ENCODE peak calls at places on chromosomes 13 and 19, in four cellular contexts. One of them, this sample, is unnamed.

GRCh38 chr19:906480-906879 is 6.5 kb downstream of the R3HDM4 start:
- DNase-seq in astrocyte of the spinal cord: no peak
- DNase-seq in cardiac muscle cell: no peak
- DNase-seq in HCT116: no peak
- DNase-seq in this sample: no peak

GRCh38 chr13:113848431-113849260 is 15.2 kb downstream of the GAS6 start:
- DNase-seq in astrocyte of the spinal cord: no peak
- DNase-seq in cardiac muscle cell: no peak
- DNase-seq in HCT116: no peak
- DNase-seq in this sample: no peak

GRCh38 chr19:14677464-14677863 is 2.8 kb upstream of the ADGRE3 start:
- DNase-seq in astrocyte of the spinal cord: no peak
- DNase-seq in cardiac muscle cell: no peak
- DNase-seq in HCT116: no peak
- DNase-seq in this sample: no peak

GRCh38 chr13:23618341-23618740 is 48.1 kb downstream of the TNFRSF19 start:
- DNase-seq in astrocyte of the spinal cord: peak; percentile 98
- DNase-seq in cardiac muscle cell: peak; percentile 97
- DNase-seq in HCT116: no peak
- DNase-seq in this sample: peak; percentile 76

GRCh38 chr19:45693168-45693788 is 812 bp downstream of the QPCTL start:
- DNase-seq in astrocyte of the spinal cord: peak; percentile 63
- DNase-seq in cardiac muscle cell: peak; percentile 74
- DNase-seq in HCT116: no peak
- DNase-seq in this sample: peak; percentile 89

GRCh38 chr13:27170521-27171243 is 929 bp downstream of the USP12 start:
- DNase-seq in astrocyte of the spinal cord: peak; percentile 71
- DNase-seq in cardiac muscle cell: peak; percentile 59
- DNase-seq in HCT116: peak; percentile 8
- DNase-seq in this sample: peak; percentile 58

GRCh38 chr13:90770334-90770733 is 577.2 kb upstream of the MIR17HG start:
- DNase-seq in astrocyte of the spinal cord: no peak
- DNase-seq in cardiac muscle cell: no peak
- DNase-seq in HCT116: no peak
- DNase-seq in this sample: no peak

GRCh38 chr19:40378509-40378908 is 11.5 kb downstream of the HIPK4 start:
- DNase-seq in astrocyte of the spinal cord: no peak
- DNase-seq in cardiac muscle cell: no peak
- DNase-seq in HCT116: no peak
- DNase-seq in this sample: no peak

GRCh38 chr13:85497652-85498051 is 301.6 kb downstream of the SLITRK6 start:
- DNase-seq in astrocyte of the spinal cord: peak; percentile 94
- DNase-seq in cardiac muscle cell: peak; percentile 97
- DNase-seq in HCT116: no peak
- DNase-seq in this sample: peak; percentile 26

GRCh38 chr19:47542030-47542475 is 27.2 kb upstream of the NAPA start:
- DNase-seq in astrocyte of the spinal cord: no peak
- DNase-seq in cardiac muscle cell: peak; percentile 79
- DNase-seq in HCT116: no peak
- DNase-seq in this sample: no peak

GRCh38 chr19:8050274-8051096 is 2.1 kb upstream of the CCL25 start:
- DNase-seq in astrocyte of the spinal cord: peak; percentile 55
- DNase-seq in cardiac muscle cell: peak; percentile 78
- DNase-seq in HCT116: peak; percentile 92
- DNase-seq in this sample: peak; percentile 59
- H3K4me3 ChIP-seq in astrocyte of the spinal cord: no peak overlapping the region
- H3K4me3 ChIP-seq in cardiac muscle cell: peak overlapping the region; percentile 33
- H3K4me3 ChIP-seq in HCT116: no peak overlapping the region
- H3K4me3 ChIP-seq in this sample: no peak overlapping the region

GRCh38 chr13:45142440-45143345 is 22.4 kb downstream of the GTF2F2 start:
- DNase-seq in astrocyte of the spinal cord: no peak
- DNase-seq in cardiac muscle cell: peak; percentile 6
- DNase-seq in HCT116: peak; percentile 83
- DNase-seq in this sample: peak; percentile 70
- H3K4me3 ChIP-seq in astrocyte of the spinal cord: no peak overlapping the region
- H3K4me3 ChIP-seq in cardiac muscle cell: no peak overlapping the region
- H3K4me3 ChIP-seq in HCT116: no peak overlapping the region
- H3K4me3 ChIP-seq in this sample: no peak overlapping the region

DNA sequence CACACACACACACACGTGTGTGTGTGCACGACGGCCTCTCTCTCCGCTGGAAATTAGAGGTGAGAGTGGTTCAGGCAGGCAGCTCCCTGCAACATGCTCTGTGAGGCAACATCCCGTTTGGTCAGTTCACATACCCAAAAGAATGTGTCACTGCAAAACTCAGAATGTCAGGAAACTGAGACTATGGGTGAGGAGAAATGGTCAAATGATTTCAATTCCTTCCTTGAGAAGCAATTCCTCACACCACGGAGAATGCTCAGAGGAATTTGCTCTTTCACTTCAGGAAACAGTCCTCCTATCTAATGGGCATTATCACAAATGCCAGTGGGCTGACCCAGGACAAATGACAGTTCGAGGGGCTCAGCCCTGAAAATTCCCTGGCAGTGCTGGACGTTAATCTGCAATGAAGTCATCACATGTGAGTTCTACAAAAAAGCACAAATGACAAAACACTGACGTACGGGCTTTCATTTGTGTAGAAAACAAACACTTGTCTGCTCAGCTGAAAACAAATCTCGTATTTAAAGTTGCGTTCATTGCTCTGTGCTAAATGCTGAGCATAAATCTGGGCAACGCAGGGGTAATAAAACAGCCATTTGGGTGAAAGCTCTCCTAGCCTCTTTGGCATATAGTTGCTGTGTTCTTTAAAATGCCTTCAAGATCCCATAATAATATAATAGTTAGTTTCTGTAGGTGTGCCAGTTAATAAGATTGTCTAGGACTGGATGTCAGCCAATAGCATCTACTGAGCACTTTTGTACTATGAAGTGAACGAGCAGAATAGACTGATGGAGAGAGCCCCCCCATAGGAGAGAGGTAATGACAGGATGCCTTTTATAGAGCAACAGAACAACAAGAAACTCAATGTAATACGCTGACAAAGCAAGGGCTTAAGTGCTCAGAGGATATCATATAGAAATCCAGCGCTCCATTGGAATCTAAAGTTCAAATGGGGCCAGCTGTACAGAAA is 18.7 kb upstream of the LATS2 start:
- DNase-seq in astrocyte of the spinal cord: peak; percentile 88
- DNase-seq in cardiac muscle cell: peak; percentile 84
- DNase-seq in HCT116: no peak
- DNase-seq in this sample: no peak
- H3K4me3 ChIP-seq in astrocyte of the spinal cord: peak overlapping the region; percentile 19
- H3K4me3 ChIP-seq in cardiac muscle cell: no peak overlapping the region
- H3K4me3 ChIP-seq in HCT116: no peak overlapping the region
- H3K4me3 ChIP-seq in this sample: peak overlapping the region; percentile 23

DNA sequence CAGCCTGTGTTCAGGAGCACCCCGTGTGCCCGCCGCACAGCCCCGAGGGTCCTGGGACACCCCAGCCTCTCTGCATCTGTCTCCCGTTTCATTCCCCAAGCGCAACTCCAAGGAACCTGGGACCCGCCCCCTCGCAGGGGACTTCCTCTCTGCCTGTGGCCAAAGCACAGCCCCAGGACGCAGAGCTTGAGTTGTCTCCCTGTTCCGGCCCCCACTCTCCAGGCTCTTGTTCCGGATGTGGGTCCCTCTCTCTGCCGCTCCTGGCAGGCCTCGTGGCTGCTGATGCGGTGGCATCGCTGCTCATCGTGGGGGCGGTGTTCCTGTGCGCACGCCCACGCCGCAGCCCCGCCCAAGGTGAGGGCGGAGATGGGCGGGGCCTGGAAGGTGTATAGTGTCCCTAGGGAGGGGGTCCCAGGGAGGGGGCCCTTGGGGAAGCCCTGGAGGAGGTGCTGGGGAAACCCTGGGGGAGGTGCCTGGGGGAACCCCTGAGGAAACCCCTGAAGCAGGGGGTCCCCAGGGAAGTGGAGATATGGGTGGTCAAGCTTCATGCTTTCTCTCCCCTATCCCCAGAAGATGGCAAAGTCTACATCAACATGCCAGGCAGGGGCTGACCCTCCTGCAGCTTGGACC is 1.3 kb downstream of the HCST start:
- DNase-seq in astrocyte of the spinal cord: peak; percentile 57
- DNase-seq in cardiac muscle cell: peak; percentile 73
- DNase-seq in HCT116: no peak
- DNase-seq in this sample: peak; percentile 88
- H3K4me3 ChIP-seq in astrocyte of the spinal cord: peak overlapping the region; percentile 24
- H3K4me3 ChIP-seq in cardiac muscle cell: no peak overlapping the region
- H3K4me3 ChIP-seq in HCT116: peak overlapping the region; percentile 41
- H3K4me3 ChIP-seq in this sample: peak overlapping the region; percentile 38

GRCh38 chr19:41691268-41691970 is 3.3 kb upstream of the CEACAM7 start:
- DNase-seq in astrocyte of the spinal cord: no peak
- DNase-seq in cardiac muscle cell: peak; percentile 12
- DNase-seq in HCT116: no peak
- DNase-seq in this sample: peak; percentile 54
- H3K4me3 ChIP-seq in astrocyte of the spinal cord: no peak overlapping the region
- H3K4me3 ChIP-seq in cardiac muscle cell: no peak overlapping the region
- H3K4me3 ChIP-seq in HCT116: no peak overlapping the region
- H3K4me3 ChIP-seq in this sample: no peak overlapping the region

GRCh38 chr13:110521946-110522345 is 39.6 kb downstream of the RAB20 start:
- DNase-seq in astrocyte of the spinal cord: no peak
- DNase-seq in cardiac muscle cell: peak; percentile 73
- DNase-seq in HCT116: no peak
- DNase-seq in this sample: no peak

GRCh38 chr13:110523838-110524237 is 37.7 kb downstream of the RAB20 start:
- DNase-seq in astrocyte of the spinal cord: no peak
- DNase-seq in cardiac muscle cell: no peak
- DNase-seq in HCT116: no peak
- DNase-seq in this sample: no peak

GRCh38 chr13:110525328-110526319 is 35.9 kb downstream of the RAB20 start:
- DNase-seq in astrocyte of the spinal cord: no peak
- DNase-seq in cardiac muscle cell: no peak
- DNase-seq in HCT116: no peak
- DNase-seq in this sample: no peak

GRCh38 chr13:110523180-110523579 is 38.3 kb downstream of the RAB20 start:
- DNase-seq in astrocyte of the spinal cord: no peak
- DNase-seq in cardiac muscle cell: no peak
- DNase-seq in HCT116: no peak
- DNase-seq in this sample: no peak

DNA sequence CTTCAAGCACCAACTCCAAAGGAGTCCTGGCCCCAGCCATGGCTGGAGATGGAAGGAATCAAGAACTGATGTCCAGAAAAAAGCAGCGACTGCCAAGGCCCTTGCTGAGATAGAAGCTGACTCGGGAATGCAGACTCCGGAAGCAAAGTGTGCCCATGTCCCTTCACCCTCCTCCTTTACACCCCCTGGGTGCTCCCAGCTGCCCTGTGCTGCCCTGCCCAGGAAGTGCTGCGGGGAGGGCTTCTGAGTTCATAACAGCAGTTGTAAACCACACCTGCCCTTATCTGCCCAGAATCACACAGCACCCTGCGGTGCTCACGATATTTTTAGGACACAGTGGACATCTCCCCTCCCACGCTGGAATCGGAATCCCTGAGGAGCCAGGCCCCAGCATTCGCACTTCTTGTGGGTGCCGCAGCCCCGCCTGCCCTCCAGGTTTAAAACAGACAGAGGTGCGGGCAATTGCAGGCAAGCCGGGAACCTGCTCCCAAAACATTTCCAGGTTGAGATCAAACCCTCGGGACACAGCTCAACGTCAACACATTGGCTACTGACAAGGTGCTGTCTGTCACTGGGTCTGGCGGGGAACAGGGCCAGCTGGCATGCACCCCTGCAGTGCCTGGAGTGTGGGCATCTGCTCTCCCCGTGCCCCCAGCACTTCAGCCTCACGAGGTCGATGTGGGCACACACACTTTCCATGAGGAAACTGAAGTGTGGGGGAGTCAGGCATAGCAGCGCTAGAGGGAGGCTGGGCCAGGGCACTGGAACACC is 36.9 kb downstream of the RAB20 start:
- DNase-seq in astrocyte of the spinal cord: no peak
- DNase-seq in cardiac muscle cell: no peak
- DNase-seq in HCT116: no peak
- DNase-seq in this sample: no peak
- H3K4me3 ChIP-seq in astrocyte of the spinal cord: no peak overlapping the region
- H3K4me3 ChIP-seq in cardiac muscle cell: no peak overlapping the region
- H3K4me3 ChIP-seq in HCT116: no peak overlapping the region
- H3K4me3 ChIP-seq in this sample: no peak overlapping the region

GRCh38 chr19:54162884-54163283 is 3.4 kb upstream of the LENG1 start:
- DNase-seq in astrocyte of the spinal cord: no peak
- DNase-seq in cardiac muscle cell: no peak
- DNase-seq in HCT116: no peak
- DNase-seq in this sample: no peak
- H3K4me3 ChIP-seq in astrocyte of the spinal cord: no peak overlapping the region
- H3K4me3 ChIP-seq in cardiac muscle cell: no peak overlapping the region
- H3K4me3 ChIP-seq in HCT116: no peak overlapping the region
- H3K4me3 ChIP-seq in this sample: no peak overlapping the region

This sample was measured in SJCRH30.